ENCODE peak calls at places on chromosome 1, in five cellular contexts. K, H, U, X and E are unnamed samples.

GRCh38 chr1:229334716-229335115 is 8.1 kb downstream of the CCSAP start:
- DNase-seq in K (no peak), H (no peak), U (no peak), X (no peak), E (no peak)

GRCh38 chr1:29743931-29744330 is 507.6 kb downstream of the PTPRU start:
- DNase-seq in K (no peak), H (no peak), U (no peak), X (no peak), E (no peak)

GRCh38 chr1:171637928-171638576 is 14.4 kb downstream of the MYOC start:
- DNase-seq in K (no peak), H (no peak), U (no peak), X (no peak), E (no peak)

GRCh38 chr1:60108223-60108622 is 34.7 kb upstream of the C1orf87 start:
- DNase-seq in K (no peak), H (no peak), U (no peak), X (no peak), E (no peak)

GRCh38 chr1:224266105-224266935 is 63.7 kb downstream of the NVL start:
- DNase-seq in K (no peak), H (no peak), U (no peak), X (no peak), E (no peak)

GRCh38 chr1:153312569-153313186 is at the start of gene PGLYRP3:
- DNase-seq in K (no peak), H (no peak), U (no peak), X (peak; percentile 31), E (no peak)

GRCh38 chr1:52574594-52574993 is 21.7 kb upstream of the TUT4 start:
- DNase-seq in K (no peak), H (no peak), U (peak; percentile 31), X (no peak), E (no peak)

GRCh38 chr1:89547563-89548485 is 23.2 kb downstream of the LRRC8B start:
- DNase-seq in K (no peak), H (no peak), U (peak; percentile 6), X (no peak), E (no peak)

GRCh38 chr1:114034561-114035303 is 55.5 kb downstream of the OLFML3 start:
- DNase-seq in K (no peak), H (no peak), U (no peak), X (peak; percentile 18), E (no peak)

GRCh38 chr1:39676951-39677350 is 5.0 kb upstream of the NT5C1A start:
- DNase-seq in K (peak; percentile 38), H (no peak), U (peak; percentile 49), X (no peak), E (no peak)

GRCh38 chr1:204283711-204284651 is 70.2 kb upstream of the GOLT1A start:
- DNase-seq in K (no peak), H (no peak), U (no peak), X (no peak), E (no peak)

GRCh38 chr1:226023735-226024134 is 24.6 kb upstream of the SDE2 start:
- DNase-seq in K (no peak), H (no peak), U (no peak), X (no peak), E (no peak)

GRCh38 chr1:17109897-17110554 is 9.2 kb downstream of the PADI2 start:
- DNase-seq in K (no peak), H (no peak), U (no peak), X (no peak), E (peak; percentile 29)

GRCh38 chr1:99662581-99663208 is 16.8 kb downstream of the PALMD start:
- DNase-seq in K (peak; percentile 51), H (no peak), U (no peak), X (no peak), E (no peak)

GRCh38 chr1:208303743-208304142 is 59.6 kb upstream of the PLXNA2 start:
- DNase-seq in K (no peak), H (no peak), U (no peak), X (no peak), E (no peak)

GRCh38 chr1:162422662-162423375 is 10.9 kb upstream of the SH2D1B start:
- DNase-seq in K (no peak), H (no peak), U (no peak), X (no peak), E (no peak)

GRCh38 chr1:93616996-93617669 is 64.5 kb downstream of the BCAR3 start:
- DNase-seq in K (no peak), H (no peak), U (peak; percentile 33), X (no peak), E (no peak)

GRCh38 chr1:119435061-119435460 is 20.1 kb downstream of the HSD3B2 start:
- DNase-seq in K (no peak), H (no peak), U (no peak), X (no peak), E (no peak)

GRCh38 chr1:234960722-234961467 is 167.7 kb downstream of the TOMM20 start:
- DNase-seq in K (no peak), H (no peak), U (peak; percentile 66), X (no peak), E (no peak)

GRCh38 chr1:9670085-9670484 is 18.6 kb downstream of the PIK3CD start:
- DNase-seq in K (no peak), H (no peak), U (no peak), X (no peak), E (no peak)

GRCh38 chr1:182303778-182304177 is 87.8 kb downstream of the GLUL start:
- DNase-seq in K (no peak), H (no peak), U (no peak), X (no peak), E (no peak)

GRCh38 chr1:1353389-1354151 is 4.4 kb upstream of the DVL1 start:
- DNase-seq in K (no peak), H (peak; percentile 68), U (no peak), X (peak; percentile 80), E (no peak)

GRCh38 chr1:1355376-1355775 is 3.0 kb downstream of the MXRA8 start:
- DNase-seq in K (no peak), H (no peak), U (no peak), X (no peak), E (no peak)

GRCh38 chr1:1356166-1356795 is 2.1 kb downstream of the MXRA8 start:
- DNase-seq in K (no peak), H (no peak), U (no peak), X (no peak), E (no peak)

GRCh38 chr1:1352784-1353388 is 3.7 kb upstream of the DVL1 start:
- DNase-seq in K (no peak), H (no peak), U (no peak), X (no peak), E (no peak)

DNA sequence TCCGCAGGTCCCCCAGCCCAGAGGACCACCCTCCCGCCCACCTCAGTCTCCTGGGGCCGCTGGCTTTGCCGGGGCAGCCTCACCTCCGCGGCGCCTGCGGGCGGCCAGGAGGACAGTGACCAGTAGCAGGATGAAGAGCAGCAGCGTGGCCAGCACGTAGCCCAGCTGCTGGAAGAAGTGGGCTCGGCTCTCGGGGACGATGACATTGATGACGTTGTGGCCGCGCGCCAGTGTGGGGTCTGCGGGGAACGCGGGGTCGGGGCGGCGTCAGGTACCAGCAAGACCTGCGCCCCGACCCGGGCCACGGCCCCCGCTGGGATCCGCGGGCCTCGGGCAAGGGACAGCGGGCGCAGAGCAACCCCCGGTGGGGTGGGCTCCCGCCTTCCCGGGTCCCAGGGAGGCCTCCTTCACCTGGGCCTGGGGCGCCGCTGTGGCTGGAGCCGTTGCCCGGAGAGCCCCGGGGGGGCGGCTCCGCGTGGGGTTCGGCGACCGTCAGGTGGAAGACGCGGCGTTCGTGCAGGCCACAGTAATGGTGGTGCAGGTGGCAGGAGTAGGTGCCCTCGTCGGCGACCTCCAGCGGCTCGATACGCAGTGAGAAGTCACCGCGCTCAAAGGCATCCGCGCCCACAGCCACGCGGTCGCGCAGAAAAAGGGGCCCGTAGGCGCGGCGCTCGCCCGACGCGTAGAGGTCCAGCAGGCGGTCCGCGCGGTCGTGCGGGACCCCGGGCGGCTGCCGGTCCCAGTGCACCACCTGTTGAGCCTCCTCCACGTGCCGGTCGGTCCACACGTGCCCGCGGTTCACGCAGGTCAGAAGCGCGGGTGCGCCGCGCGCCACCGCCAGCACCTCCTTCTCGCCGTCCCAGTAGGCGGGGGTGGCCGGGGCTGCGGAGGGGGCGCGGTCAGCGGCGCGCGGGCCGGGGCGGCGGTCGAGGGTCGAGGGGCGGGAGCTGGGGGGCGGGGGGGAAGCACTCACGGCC is 3.8 kb downstream of the MXRA8 start:
- DNase-seq in K (no peak), H (no peak), U (no peak), X (no peak), E (no peak)
- TF ChIP-seq CTCF in K (no peak), H (no peak), U (no peak), X (no peak), E (no peak)

DNA sequence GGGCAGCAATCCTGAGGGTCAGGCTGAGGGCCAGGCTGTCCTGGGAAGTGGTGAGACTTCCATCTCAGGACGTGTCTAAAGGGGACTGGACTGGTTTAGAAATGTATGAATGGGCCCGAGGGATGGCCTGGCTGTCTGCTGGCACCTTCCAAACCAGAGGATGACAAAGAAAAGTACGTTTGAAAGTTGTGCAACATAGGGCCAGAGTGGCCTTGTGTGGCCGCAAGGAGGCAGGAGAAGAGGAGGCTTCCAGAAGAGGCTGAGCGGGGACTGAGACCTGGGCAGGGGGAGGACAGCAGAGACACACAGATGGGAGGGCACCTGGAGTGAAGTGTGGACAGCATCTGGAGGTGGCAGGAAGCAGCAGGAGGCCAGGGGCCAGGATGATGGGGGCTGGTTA is 2.6 kb upstream of the SYTL1 start:
- DNase-seq in K (no peak), H (no peak), U (no peak), X (no peak), E (no peak)
- TF ChIP-seq CTCF in K (no peak), H (no peak), U (no peak), X (no peak), E (no peak)

GRCh38 chr1:66443793-66444192 is 90.2 kb upstream of the SGIP1 start:
- DNase-seq in K (no peak), H (no peak), U (no peak), X (no peak), E (no peak)
- TF ChIP-seq CTCF in K (no peak), H (no peak), U (no peak), X (no peak), E (no peak)

GRCh38 chr1:56150441-56151215 is 428.7 kb downstream of the PLPP3 start:
- DNase-seq in K (no peak), H (no peak), U (no peak), X (no peak), E (no peak)

GRCh38 chr1:56147459-56147858 is 431.9 kb downstream of the PLPP3 start:
- DNase-seq in K (no peak), H (no peak), U (no peak), X (no peak), E (no peak)

GRCh38 chr1:56149761-56150160 is 429.6 kb downstream of the PLPP3 start:
- DNase-seq in K (no peak), H (no peak), U (no peak), X (no peak), E (no peak)

GRCh38 chr1:56147020-56147419 is 432.3 kb downstream of the PLPP3 start:
- DNase-seq in K (no peak), H (no peak), U (no peak), X (no peak), E (no peak)

DNA sequence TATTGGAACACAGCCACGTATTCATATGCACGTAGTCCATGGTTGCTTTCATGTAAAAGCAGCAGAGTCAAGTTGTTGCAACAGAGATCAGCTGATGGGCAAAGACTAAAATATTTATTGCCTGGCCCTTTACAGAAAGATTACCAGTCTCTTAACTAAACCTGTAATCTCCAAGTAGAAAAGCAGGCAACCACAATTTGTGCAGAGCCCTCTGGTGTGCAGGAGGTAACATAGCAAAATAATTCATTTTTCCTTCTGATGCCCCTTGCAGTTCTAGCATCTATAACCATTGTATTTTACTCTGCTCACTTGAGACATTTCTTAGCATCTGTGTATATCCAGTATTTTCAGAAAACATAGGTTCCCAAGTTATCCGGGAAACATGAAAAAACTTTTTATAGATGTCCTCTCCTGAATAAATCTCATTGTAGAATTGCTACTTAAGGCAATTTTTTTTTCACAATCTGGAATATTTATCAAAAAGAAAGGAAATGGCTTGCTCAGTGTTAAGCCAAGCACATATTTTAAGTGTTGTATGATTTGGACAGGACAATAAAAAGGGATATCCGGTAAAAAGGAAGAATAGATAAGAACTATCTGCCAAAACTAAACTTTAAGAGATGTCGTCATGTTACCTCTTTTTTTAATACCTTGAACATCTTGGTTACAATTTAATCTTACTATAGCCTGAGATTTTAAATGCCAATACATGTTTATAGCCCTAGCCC is 430.7 kb downstream of the PLPP3 start:
- DNase-seq in K (no peak), H (no peak), U (no peak), X (no peak), E (no peak)
- TF ChIP-seq CTCF in K (no peak), H (no peak), U (no peak), X (peak; percentile 38), E (peak; percentile 30)